ENCODE peak calls at places on chromosome 1, in five cellular contexts. C, N, V, T and H are unnamed samples.

GRCh38 chr1:16191309-16191708 is 21.1 kb downstream of the ARHGEF19 start:
- DNase-seq in C (no peak), N (no peak), V (no peak), T (no peak), H (no peak)

GRCh38 chr1:114259517-114260160 is 106.0 kb upstream of the SYT6 start:
- DNase-seq in C (no peak), N (no peak), V (no peak), T (no peak), H (no peak)

GRCh38 chr1:117695796-117696505 is 90.1 kb downstream of the TENT5C start:
- DNase-seq in C (no peak), N (no peak), V (no peak), T (no peak), H (no peak)

GRCh38 chr1:155003766-155004351 is 1.3 kb downstream of the ZBTB7B start:
- DNase-seq in C (no peak), N (no peak), V (no peak), T (peak), H (no peak)

GRCh38 chr1:214289574-214290272 is 8.8 kb downstream of the SMYD2 start:
- DNase-seq in C (no peak), N (no peak), V (no peak), T (no peak), H (no peak)

GRCh38 chr1:40703316-40703715 is 11.8 kb downstream of the NFYC start:
- DNase-seq in C (no peak), N (no peak), V (no peak), T (no peak), H (no peak)

GRCh38 chr1:204041232-204041767 is 31.6 kb upstream of the SOX13 start:
- DNase-seq in C (no peak), N (no peak), V (no peak), T (no peak), H (no peak)

GRCh38 chr1:227317541-227318002 is 720 bp downstream of the CDC42BPA start:
- DNase-seq in C (no peak), N (no peak), V (peak), T (peak), H (peak)